ENCODE peak calls at places on chromosomes 12 and 14, in eight cellular contexts. Z is vagina, E is mammary epithelial cell, W is right lobe of liver, L is H9, O is thyroid gland, B is IMR-90, S is tibial nerve. U is an unnamed sample. For H3K9me3 and H3K4me1, the result is how much of the 10 kb centered on the place peaks cover.

GRCh38 chr12:6554990-6555691 is 701 bp downstream of the IFFO1 start:
- DNase-seq in W (no peak), O (no peak), Z (no peak), E (no peak), L (no peak), B (no peak), S (no peak), U (peak)

GRCh38 chr14:21860172-21860571 is 186.6 kb upstream of the OR4E1 start:
- DNase-seq in O (no peak), L (peak), W (no peak), S (no peak), E (peak), B (no peak), Z (no peak), U (no peak)

GRCh38 chr12:19138551-19139344 is 9.2 kb downstream of the PLEKHA5 start:
- DNase-seq in S (no peak), B (peak), W (no peak), O (no peak), L (no peak), Z (no peak), E (peak), U (no peak)

GRCh38 chr14:59067135-59067894 is 121.2 kb upstream of the DAAM1 start:
- DNase-seq in W (no peak), O (no peak), E (peak), B (peak), S (no peak), L (no peak), Z (no peak), U (no peak)

GRCh38 chr12:127270193-127270592 is 996.8 kb upstream of the TMEM132C start:
- DNase-seq in L (no peak), O (no peak), Z (peak), W (no peak), E (peak), B (peak), S (peak), U (no peak)

GRCh38 chr12:39102474-39103209 is 197.3 kb upstream of the CPNE8 start:
- DNase-seq in L (no peak), B (no peak), W (no peak), E (peak), O (no peak), Z (no peak), S (no peak), U (no peak)

GRCh38 chr14:36438883-36439282 is 81.1 kb downstream of the NKX2-1 start:
- DNase-seq in L (no peak), W (no peak), E (no peak), Z (no peak), B (no peak), O (no peak), S (no peak), U (no peak)

GRCh38 chr12:63862187-63863107 is 17.9 kb downstream of the SRGAP1 start:
- DNase-seq in S (no peak), W (peak), B (no peak), E (peak), L (no peak), Z (no peak), O (peak), U (no peak)

GRCh38 chr12:129531004-129531403 is 372.8 kb downstream of the TMEM132D start:
- DNase-seq in B (no peak), L (peak), Z (no peak), S (no peak), O (no peak), W (no peak), E (no peak), U (no peak)

GRCh38 chr12:65532744-65533143 is 254.3 kb downstream of the MSRB3 start:
- DNase-seq in O (no peak), L (no peak), B (peak), Z (no peak), E (peak), W (no peak), S (no peak), U (no peak)

GRCh38 chr12:65875635-65876034 is 51.4 kb downstream of the HMGA2 start:
- DNase-seq in S (no peak), Z (no peak), E (no peak), L (no peak), W (no peak), O (no peak), B (peak), U (no peak)

GRCh38 chr14:28308727-28309126 is 457.9 kb upstream of the FOXG1 start:
- DNase-seq in W (no peak), L (no peak), S (no peak), B (no peak), O (no peak), E (peak), Z (no peak), U (no peak)

GRCh38 chr12:77122236-77122635 is 56.9 kb upstream of the E2F7 start:
- DNase-seq in Z (no peak), S (no peak), O (no peak), B (peak), L (no peak), E (peak), W (no peak), U (no peak)

GRCh38 chr12:106031736-106032135 is 107.0 kb downstream of the NUAK1 start:
- DNase-seq in B (no peak), L (no peak), E (no peak), Z (no peak), O (no peak), W (no peak), S (no peak), U (no peak)

GRCh38 chr12:106034316-106034715 is 104.4 kb downstream of the NUAK1 start:
- DNase-seq in S (no peak), B (no peak), W (no peak), O (no peak), Z (no peak), L (no peak), E (no peak), U (no peak)

GRCh38 chr12:106030210-106031175 is 108.3 kb downstream of the NUAK1 start:
- DNase-seq in W (no peak), L (no peak), S (no peak), E (no peak), O (no peak), B (peak), Z (no peak), U (no peak)

GRCh38 chr12:106033161-106033675 is 105.5 kb downstream of the NUAK1 start:
- DNase-seq in W (no peak), S (no peak), Z (no peak), B (no peak), L (no peak), O (no peak), E (no peak), U (no peak)

DNA sequence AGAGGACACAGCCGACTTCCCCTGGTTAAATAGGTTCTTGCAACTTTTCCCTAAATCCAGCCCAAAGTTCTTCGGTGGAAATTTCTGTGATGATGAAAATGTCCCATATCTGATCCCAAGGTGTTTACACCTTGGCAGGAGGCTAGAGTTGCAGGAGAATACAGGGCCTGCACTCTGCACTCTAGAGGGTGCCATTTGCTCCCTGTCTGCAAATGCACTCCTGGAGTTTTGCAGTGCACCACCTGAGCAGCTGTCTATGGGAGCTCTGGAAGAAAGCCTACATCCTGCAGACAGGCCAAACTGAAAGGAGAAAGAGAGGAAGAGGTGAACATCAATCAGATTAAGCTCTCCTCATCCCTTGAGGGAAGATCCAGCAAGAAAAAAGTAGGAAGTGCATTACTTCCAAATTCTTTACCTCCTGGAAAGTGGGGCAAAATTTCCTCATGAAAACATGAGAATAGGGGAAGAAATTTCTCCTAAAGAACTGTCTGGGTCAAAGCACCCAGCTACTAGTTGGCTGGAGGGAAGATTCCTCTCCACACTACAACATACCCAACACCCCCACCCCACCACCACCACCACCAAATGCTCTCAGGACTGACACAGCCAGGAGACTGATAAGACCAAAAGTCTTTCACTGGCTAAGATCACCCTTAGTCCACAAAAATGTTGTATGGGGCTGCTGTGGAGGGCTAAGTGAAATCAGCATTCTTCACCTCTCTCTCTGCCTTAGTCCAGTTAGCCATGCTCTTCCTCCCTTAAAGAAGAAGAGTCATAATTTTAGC is 106.4 kb downstream of the NUAK1 start:
- DNase-seq in S (no peak), O (no peak), W (no peak), B (peak), L (no peak), Z (no peak), E (peak), U (no peak)
- TF ChIP-seq CTCF in S (no peak), O (no peak), W (peak), B (peak), L (peak), Z (no peak), E (peak), U (no peak)

GRCh38 chr12:124018526-124018925 is 45.5 kb downstream of the ZNF664 start:
- DNase-seq in E (no peak), Z (no peak), W (no peak), S (no peak), B (no peak), L (no peak), O (no peak), U (no peak)

GRCh38 chr12:124020398-124021024 is 47.5 kb downstream of the ZNF664 start:
- DNase-seq in B (no peak), O (no peak), W (no peak), S (peak), L (no peak), E (no peak), Z (no peak), U (no peak)

GRCh38 chr12:124021025-124021406 is 48.0 kb downstream of the ZNF664 start:
- DNase-seq in E (no peak), O (no peak), Z (no peak), B (no peak), W (no peak), L (peak), S (no peak), U (no peak)

GRCh38 chr12:124022161-124022560 is 49.1 kb downstream of the ZNF664 start:
- DNase-seq in O (no peak), L (no peak), W (no peak), E (no peak), B (no peak), Z (no peak), S (no peak), U (no peak)

GRCh38 chr12:124019115-124019514 is 46.1 kb downstream of the ZNF664 start:
- DNase-seq in S (no peak), W (no peak), L (no peak), Z (no peak), E (no peak), B (no peak), O (no peak), U (no peak)
- H3K9me3 ChIP-seq in S (under half), W (under half), L (under half), Z (under half), E (under half), B (under half), O (under half), U (under half)

DNA sequence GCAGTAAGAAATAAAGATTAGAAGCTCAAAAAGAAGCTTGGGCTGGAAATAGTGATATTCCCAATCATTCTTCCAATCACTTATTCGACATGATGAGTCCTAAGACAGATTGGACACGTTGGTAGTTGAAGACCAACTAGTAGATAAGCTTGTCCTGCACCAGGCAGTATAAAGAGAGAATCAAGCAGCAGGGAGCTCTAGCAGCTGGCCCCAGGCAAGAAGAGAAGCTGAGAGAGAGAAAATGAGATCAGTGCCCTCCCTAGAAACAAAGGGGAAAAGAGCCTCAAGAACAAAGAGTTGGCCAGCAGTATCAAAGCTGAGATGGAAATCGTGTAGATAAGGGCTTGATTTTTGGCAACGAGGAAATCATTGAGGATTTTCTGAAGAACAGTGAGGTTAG is 20.6 kb downstream of the RASSF8 start:
- DNase-seq in W (no peak), B (no peak), S (no peak), O (no peak), E (no peak), Z (no peak), L (no peak), U (no peak)
- H3K4me1 ChIP-seq in W (under half), B (under half), S (under half), O (under half), E (under half), Z (under half), L (under half), U (under half)

DNA sequence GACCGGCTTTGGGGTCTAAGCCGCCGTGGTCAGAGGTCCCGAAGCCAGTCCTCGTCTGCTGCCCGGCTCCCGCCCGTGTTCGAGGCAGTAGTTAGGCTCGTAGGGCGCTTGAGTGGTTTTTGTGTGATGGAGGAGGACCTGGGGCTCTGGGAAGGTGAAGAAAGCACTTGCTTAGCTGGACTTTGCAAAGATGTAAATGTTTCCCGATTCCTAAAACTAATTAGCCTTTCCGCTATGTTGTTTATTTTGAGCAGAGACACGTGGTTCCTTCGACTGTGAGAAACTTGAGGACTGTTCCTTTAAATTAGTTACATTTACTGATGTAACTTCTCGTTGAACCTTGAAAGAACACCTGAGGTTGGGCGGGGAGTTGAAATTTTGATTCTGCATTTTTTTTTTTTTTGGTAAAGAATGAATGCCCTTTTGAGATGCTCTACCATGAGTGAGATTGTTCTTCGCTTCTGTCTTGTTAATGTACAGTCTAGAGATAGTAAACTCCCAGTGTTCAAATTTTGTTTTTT is 33.9 kb downstream of the MIA2 start:
- DNase-seq in O (no peak), W (no peak), S (peak), Z (no peak), B (no peak), L (no peak), E (peak), U (no peak)
- TF ChIP-seq CTCF in O (no peak), W (no peak), S (no peak), Z (no peak), B (no peak), L (no peak), E (no peak), U (no peak)

DNA sequence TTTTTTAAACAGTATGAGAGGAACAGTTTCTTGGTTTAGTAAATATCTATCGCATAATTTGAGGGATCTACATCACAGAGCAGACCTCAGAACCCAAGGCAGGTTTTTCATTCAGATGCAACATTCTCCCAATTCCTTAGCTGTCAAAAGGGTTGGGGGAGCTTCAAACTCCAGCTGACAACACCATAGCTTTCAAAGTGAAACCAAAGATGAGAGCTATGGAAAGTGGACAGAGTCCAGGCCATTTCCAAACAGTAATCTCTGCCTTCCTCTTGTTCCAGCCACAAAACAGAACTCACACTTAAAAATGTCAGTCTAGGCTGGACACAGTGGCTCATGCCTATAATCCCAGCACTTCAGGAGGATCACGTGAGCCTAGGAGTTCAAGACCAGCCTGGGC is 87.8 kb downstream of the SPRING1 start:
- DNase-seq in E (no peak), L (no peak), O (no peak), Z (no peak), S (no peak), B (no peak), W (no peak), U (no peak)
- H3K9me3 ChIP-seq in E (under half), L (under half), O (under half), Z (under half), S (under half), B (under half), W (under half), U (under half)

U was measured in left lung.